ENCODE peak calls at places on chromosomes 2 and 18, in five cellular contexts. U is astrocyte of the cerebellum; A is fibroblast of pulmonary artery; G is stimulated activated CD8-positive, alpha-beta memory T cell treated with anti-CD3 and anti-CD28 coated beads, Interleukin-2, amount 100 ng/mL, for 1 hour; L is NCI-H510A. D is an unnamed sample.

GRCh38 chr2:128416366-128416765 is 97.7 kb upstream of the HS6ST1 start:
- DNase-seq in U (no peak), A (no peak), G (no peak), L (no peak), D (no peak)

GRCh38 chr18:45275367-45276113 is 339.7 kb upstream of the SLC14A2 start:
- DNase-seq in U (no peak), A (peak; percentile 45), G (no peak), L (no peak), D (no peak)

GRCh38 chr2:12194936-12195335 is 448.5 kb downstream of the LPIN1 start:
- DNase-seq in U (no peak), A (no peak), G (no peak), L (no peak), D (no peak)

GRCh38 chr2:28587526-28588230 is 91.8 kb downstream of the PLB1 start:
- DNase-seq in U (no peak), A (no peak), G (no peak), L (no peak), D (no peak)

GRCh38 chr2:232541195-232541960 is 1.9 kb downstream of the CHRNG start:
- DNase-seq in U (no peak), A (no peak), G (no peak), L (no peak), D (no peak)

GRCh38 chr2:107466241-107466640 is 360.5 kb upstream of the RGPD4 start:
- DNase-seq in U (no peak), A (no peak), G (no peak), L (no peak), D (no peak)

GRCh38 chr18:37270046-37270665 is 295.4 kb downstream of the CELF4 start:
- DNase-seq in U (peak; percentile 49), A (peak; percentile 69), G (no peak), L (no peak), D (no peak)

GRCh38 chr2:110713508-110714362 is 18.6 kb upstream of the ACOXL start:
- DNase-seq in U (no peak), A (no peak), G (no peak), L (no peak), D (no peak)

GRCh38 chr2:215269397-215270117 is 42.3 kb upstream of the ATIC start:
- DNase-seq in U (peak; percentile 80), A (peak; percentile 90), G (peak; percentile 31), L (peak; percentile 30), D (peak; percentile 71)

GRCh38 chr18:36305375-36305774 is 7.9 kb downstream of the FHOD3 start:
- DNase-seq in U (no peak), A (no peak), G (no peak), L (no peak), D (no peak)

GRCh38 chr18:36275561-36275960 is 22.0 kb upstream of the FHOD3 start:
- DNase-seq in U (no peak), A (no peak), G (no peak), L (no peak), D (no peak)

GRCh38 chr2:38981670-38982357 is 92.1 kb downstream of the ARHGEF33 start:
- DNase-seq in U (no peak), A (no peak), G (no peak), L (no peak), D (no peak)

GRCh38 chr2:174634130-174635014 is 36.8 kb upstream of the WIPF1 start:
- DNase-seq in U (no peak), A (no peak), G (no peak), L (no peak), D (no peak)

GRCh38 chr2:16148632-16149348 is 208.4 kb downstream of the MYCN start:
- DNase-seq in U (no peak), A (no peak), G (no peak), L (no peak), D (no peak)

GRCh38 chr2:69395866-69396265 is 8.8 kb upstream of the GFPT1 start:
- DNase-seq in U (no peak), A (no peak), G (no peak), L (no peak), D (no peak)

GRCh38 chr2:237695201-237695780 is 67.9 kb downstream of the LRRFIP1 start:
- DNase-seq in U (peak; percentile 48), A (peak; percentile 83), G (no peak), L (no peak), D (no peak)

GRCh38 chr2:169673106-169673505 is 21.1 kb downstream of the CFAP210 start:
- DNase-seq in U (no peak), A (no peak), G (no peak), L (no peak), D (no peak)

GRCh38 chr2:128549646-128550260 is 231.1 kb upstream of the HS6ST1 start:
- DNase-seq in U (no peak), A (no peak), G (no peak), L (no peak), D (no peak)

GRCh38 chr2:199457147-199458016 is at the start of gene SATB2:
- DNase-seq in U (no peak), A (peak; percentile 44), G (no peak), L (peak; percentile 45), D (peak; percentile 66)

GRCh38 chr2:9655441-9656269 is 24.9 kb upstream of the YWHAQ start:
- DNase-seq in U (peak; percentile 58), A (peak; percentile 79), G (peak; percentile 19), L (no peak), D (no peak)

GRCh38 chr2:51028829-51029228 is 3.1 kb downstream of the NRXN1 start:
- DNase-seq in U (no peak), A (peak; percentile 1), G (no peak), L (no peak), D (no peak)

GRCh38 chr2:144517825-144518699 is 1.9 kb downstream of the ZEB2 start:
- DNase-seq in U (no peak), A (no peak), G (no peak), L (no peak), D (no peak)

GRCh38 chr2:206993512-206993911 is 54.2 kb downstream of the CPO start:
- DNase-seq in U (no peak), A (no peak), G (no peak), L (no peak), D (no peak)

GRCh38 chr18:36411745-36412168 is 114.2 kb downstream of the FHOD3 start:
- DNase-seq in U (no peak), A (peak; percentile 64), G (no peak), L (peak; percentile 27), D (no peak)

GRCh38 chr2:148926291-148926961 is 51.4 kb downstream of the KIF5C start:
- DNase-seq in U (no peak), A (peak; percentile 29), G (peak; percentile 29), L (no peak), D (no peak)

GRCh38 chr2:20642026-20642971 is 8.6 kb downstream of the HS1BP3 start:
- DNase-seq in U (peak; percentile 37), A (peak; percentile 71), G (peak; percentile 56), L (peak; percentile 44), D (peak; percentile 56)

GRCh38 chr2:232876071-232876977 is 6.3 kb downstream of the SNORC start:
- DNase-seq in U (no peak), A (no peak), G (no peak), L (peak; percentile 78), D (no peak)

GRCh38 chr2:241598061-241598460 is 38.9 kb downstream of the THAP4 start:
- DNase-seq in U (no peak), A (no peak), G (no peak), L (no peak), D (no peak)

GRCh38 chr2:12074126-12074883 is 327.9 kb downstream of the LPIN1 start:
- DNase-seq in U (no peak), A (no peak), G (no peak), L (no peak), D (no peak)

GRCh38 chr2:48170281-48170680 is 264.0 kb upstream of the FBXO11 start:
- DNase-seq in U (no peak), A (no peak), G (no peak), L (no peak), D (no peak)

GRCh38 chr2:227388537-227389011 is 825 bp upstream of the SCYGR1 start:
- DNase-seq in U (peak; percentile 93), A (peak; percentile 99), G (no peak), L (no peak), D (no peak)

GRCh38 chr2:241354668-241355658 is 1.1 kb upstream of the FARP2 start:
- DNase-seq in U (peak; percentile 11), A (peak; percentile 79), G (peak; percentile 58), L (no peak), D (peak; percentile 55)

GRCh38 chr2:137952586-137953129 is 11.6 kb upstream of the HNMT start:
- DNase-seq in U (no peak), A (no peak), G (no peak), L (no peak), D (no peak)

GRCh38 chr2:28300921-28301341 is 91.7 kb upstream of the FOSL2 start:
- DNase-seq in U (peak; percentile 93), A (peak; percentile 83), G (no peak), L (no peak), D (no peak)

GRCh38 chr2:118763797-118764196 is 83.7 kb downstream of the EN1 start:
- DNase-seq in U (no peak), A (peak; percentile 30), G (no peak), L (no peak), D (no peak)

D was measured in SHP77.